ENCODE peak calls at places on chromosomes 2 and 18, in six cellular contexts. R is tibial artery, F is keratinocyte, B is left ventricle myocardium inferior, I is endodermal cell, A is prostate gland. C is an unnamed sample.

GRCh38 chr2:201235865-201236811 is 24.2 kb upstream of the CASP8 start:
- DNase-seq in I (peak), R (peak), B (peak), F (no peak), A (peak), C (peak)

GRCh38 chr2:70767699-70768584 is at the start of gene ADD2:
- DNase-seq in F (no peak), A (no peak), I (peak), B (peak), R (no peak), C (no peak)

GRCh38 chr2:34815052-34815741 is 1216.1 kb upstream of the FAM98A start:
- DNase-seq in R (no peak), F (no peak), B (no peak), I (no peak), A (no peak), C (no peak)

GRCh38 chr2:85537600-85538506 is 1.1 kb upstream of the MAT2A start:
- DNase-seq in A (peak), F (no peak), I (peak), R (peak), B (peak), C (no peak)

GRCh38 chr2:219119422-219120043 is 41.1 kb downstream of the NHEJ1 start:
- DNase-seq in I (peak), A (peak), B (peak), R (peak), F (no peak), C (no peak)

GRCh38 chr18:56124186-56124585 is 514.2 kb downstream of the TXNL1 start:
- DNase-seq in R (no peak), F (peak), A (no peak), B (no peak), I (no peak), C (no peak)

GRCh38 chr18:22848618-22849017 is 84.5 kb upstream of the RBBP8 start:
- DNase-seq in F (no peak), B (no peak), R (no peak), I (no peak), A (peak), C (no peak)

GRCh38 chr2:238143239-238143951 is 4.9 kb downstream of the KLHL30 start:
- DNase-seq in B (peak), I (no peak), R (peak), F (peak), A (no peak), C (no peak)

GRCh38 chr2:7572460-7572859 is 655.2 kb downstream of the RNF144A start:
- DNase-seq in I (peak), A (no peak), R (no peak), B (no peak), F (no peak), C (no peak)

GRCh38 chr2:46008082-46008870 is 288.9 kb upstream of the EPAS1 start:
- DNase-seq in I (no peak), F (no peak), R (no peak), B (no peak), A (no peak), C (no peak)

GRCh38 chr18:36333418-36333817 is 35.9 kb downstream of the FHOD3 start:
- DNase-seq in F (no peak), A (no peak), B (no peak), R (no peak), I (no peak), C (peak)

GRCh38 chr2:70371753-70372152 is 69.9 kb upstream of the FAM136A start:
- DNase-seq in R (no peak), F (peak), I (no peak), A (no peak), B (no peak), C (no peak)

GRCh38 chr2:222791946-222792649 is 68.7 kb upstream of the ACSL3 start:
- DNase-seq in F (no peak), B (peak), A (peak), I (no peak), R (peak), C (no peak)

GRCh38 chr2:119772128-119772527 is 12.4 kb downstream of the PTPN4 start:
- DNase-seq in I (no peak), B (no peak), R (no peak), F (no peak), A (no peak), C (no peak)

GRCh38 chr2:221111739-221112138 is 460.4 kb downstream of the EPHA4 start:
- DNase-seq in R (no peak), F (no peak), B (no peak), A (no peak), I (no peak), C (no peak)

GRCh38 chr18:70491734-70492348 is 203.0 kb downstream of the SOCS6 start:
- DNase-seq in A (no peak), B (no peak), F (no peak), R (peak), I (peak), C (no peak)

GRCh38 chr18:14086459-14087231 is 45.6 kb downstream of the ZNF519 start:
- DNase-seq in F (no peak), R (no peak), I (peak), A (no peak), B (no peak), C (no peak)

GRCh38 chr2:107740300-107740699 is 86.4 kb upstream of the RGPD4 start:
- DNase-seq in R (no peak), A (no peak), B (no peak), F (no peak), I (no peak), C (no peak)

GRCh38 chr2:134207589-134208209 is 46.2 kb upstream of the MGAT5 start:
- DNase-seq in R (no peak), I (peak), A (peak), F (peak), B (peak), C (no peak)

GRCh38 chr2:120502761-120503160 is 156.8 kb downstream of the INHBB start:
- DNase-seq in A (no peak), F (no peak), I (no peak), R (no peak), B (no peak), C (no peak)

GRCh38 chr2:240293865-240294461 is 141.5 kb upstream of the GPC1 start:
- DNase-seq in B (peak), F (no peak), R (no peak), A (no peak), I (peak), C (peak)

GRCh38 chr2:151989378-151989777 is 109.5 kb downstream of the CACNB4 start:
- DNase-seq in A (no peak), F (no peak), B (no peak), I (no peak), R (no peak), C (no peak)

GRCh38 chr2:28407976-28408690 is 15.5 kb downstream of the FOSL2 start:
- DNase-seq in R (peak), B (no peak), A (no peak), F (no peak), I (no peak), C (no peak)

GRCh38 chr2:102240640-102241370 is 54.0 kb downstream of the IL1RL2 start:
- DNase-seq in R (peak), B (peak), A (peak), F (peak), I (peak), C (peak)

GRCh38 chr2:106566050-106566449 is 78.9 kb downstream of the CD8B2 start:
- DNase-seq in A (no peak), I (no peak), F (no peak), B (no peak), R (peak), C (no peak)

GRCh38 chr2:121723316-121723715 is 13.4 kb downstream of the NIFK start:
- DNase-seq in A (no peak), R (no peak), B (no peak), I (no peak), F (no peak), C (no peak)

GRCh38 chr2:121665504-121665903 is 16.2 kb upstream of the CLASP1 start:
- DNase-seq in B (no peak), A (no peak), I (no peak), F (no peak), R (no peak), C (no peak)

GRCh38 chr2:230269715-230270114 is 44.2 kb downstream of the SP140 start:
- DNase-seq in F (no peak), B (no peak), R (no peak), I (no peak), A (no peak), C (no peak)

GRCh38 chr2:209579236-209579749 is 155.4 kb downstream of the MAP2 start:
- DNase-seq in R (peak), F (no peak), I (peak), A (no peak), B (no peak), C (no peak)

GRCh38 chr18:23938046-23938756 is 76.4 kb upstream of the TTC39C start:
- DNase-seq in F (no peak), R (no peak), A (no peak), I (peak), B (no peak), C (no peak)

GRCh38 chr2:234843411-234843810 is 108.4 kb upstream of the SH3BP4 start:
- DNase-seq in F (no peak), B (no peak), I (no peak), R (no peak), A (no peak), C (no peak)

GRCh38 chr2:1618191-1618961 is 125.9 kb downstream of the PXDN start:
- DNase-seq in B (no peak), I (peak), A (no peak), F (no peak), R (no peak), C (no peak)

GRCh38 chr2:132420776-132421175 is 4.2 kb downstream of the GPR39 start:
- DNase-seq in F (no peak), R (no peak), B (no peak), A (no peak), I (peak), C (no peak)

GRCh38 chr2:95333056-95333455 is 35.9 kb downstream of the KCNIP3 start:
- DNase-seq in I (no peak), A (no peak), B (no peak), F (no peak), R (no peak), C (no peak)

GRCh38 chr2:48912110-48912509 is 156.6 kb upstream of the LHCGR start:
- DNase-seq in A (no peak), B (no peak), R (no peak), F (no peak), I (no peak), C (peak)
- H3K4me3 ChIP-seq in A (no peak), B (no peak), R (no peak), F (no peak), I (no peak), C (no peak)

DNA sequence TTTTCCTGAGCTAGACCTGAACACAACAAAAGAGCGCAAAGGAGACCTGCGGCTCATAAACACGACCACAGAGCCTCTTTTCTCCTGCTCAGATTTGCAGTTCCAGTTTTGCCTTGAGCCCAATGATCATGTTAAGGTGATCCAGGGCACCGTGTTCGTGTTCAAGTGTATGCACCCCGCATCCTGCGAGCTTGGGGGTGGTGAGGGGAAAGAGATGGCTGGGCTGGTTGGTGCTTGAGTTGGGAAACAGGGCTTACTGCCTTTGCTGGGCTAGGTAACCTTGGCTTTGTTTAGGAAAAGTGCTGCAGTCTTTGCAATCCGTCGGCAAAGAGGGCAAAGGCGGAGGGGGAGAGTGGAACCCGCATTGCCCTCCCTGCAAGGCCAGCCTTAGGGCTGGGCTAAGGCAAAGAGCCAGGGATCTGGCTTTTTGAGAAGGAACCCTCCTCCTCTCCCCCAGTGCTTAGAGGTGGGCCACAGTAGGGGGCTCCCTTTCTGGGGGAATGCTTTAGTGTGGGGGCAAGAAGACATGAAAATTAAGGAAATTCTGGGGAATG is 1.3 kb downstream of the HOXD10 start:
- DNase-seq in I (peak), R (no peak), B (no peak), F (no peak), A (no peak), C (no peak)
- H3K4me3 ChIP-seq in I (no peak), R (no peak), B (no peak), F (no peak), A (no peak), C (no peak)

GRCh38 chr2:148619560-148620190 is 24.9 kb upstream of the EPC2 start:
- DNase-seq in R (no peak), F (no peak), B (no peak), A (no peak), I (no peak), C (no peak)
- H3K4me3 ChIP-seq in R (no peak), F (no peak), B (no peak), A (no peak), I (no peak), C (no peak)

DNA sequence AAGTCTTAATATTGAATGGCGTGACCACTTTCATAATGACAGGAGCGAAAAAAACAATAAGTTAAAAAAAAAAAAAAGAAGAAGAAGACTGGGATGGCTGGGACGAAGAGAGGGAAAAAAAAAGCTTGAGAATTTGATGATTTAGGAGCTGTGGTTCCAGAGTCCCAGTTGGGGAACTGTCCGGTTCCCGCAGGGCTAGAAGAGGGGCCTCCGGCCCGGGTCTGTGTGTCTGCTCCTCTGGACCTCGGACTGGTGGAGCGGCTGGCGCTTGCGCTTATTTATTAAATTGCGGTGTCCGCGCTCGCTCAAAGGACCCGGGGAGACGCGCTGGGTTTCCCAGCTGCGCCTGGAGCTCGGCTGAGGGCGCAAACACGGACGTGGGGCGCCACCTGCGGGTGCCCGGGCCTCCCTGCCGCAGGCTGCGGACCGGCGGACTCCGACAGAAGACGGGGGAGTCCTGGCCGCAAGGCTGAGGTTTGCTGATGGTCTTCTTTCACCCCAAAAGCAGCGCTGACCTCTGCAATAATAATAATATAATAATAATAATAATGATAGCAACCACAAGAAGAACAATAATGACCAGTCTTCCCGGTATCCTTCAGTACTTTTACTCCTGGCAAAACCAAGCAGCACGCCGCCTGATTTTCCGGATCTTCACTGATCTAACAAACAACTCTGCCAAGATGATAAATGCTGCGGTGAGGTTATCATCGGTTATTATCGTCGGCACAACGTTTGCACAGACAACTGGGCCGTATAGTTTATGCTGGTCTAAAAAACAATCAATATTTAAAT is at the start of gene CBLN2:
- DNase-seq in A (peak), F (no peak), B (no peak), R (no peak), I (peak), C (no peak)
- H3K4me3 ChIP-seq in A (peak), F (no peak), B (peak), R (peak), I (peak), C (peak)

GRCh38 chr2:10078704-10079191 is 1.5 kb downstream of the CYS1 start:
- DNase-seq in R (no peak), B (no peak), F (no peak), I (no peak), A (no peak), C (no peak)

GRCh38 chr2:10079192-10079930 is 850 bp downstream of the CYS1 start:
- DNase-seq in I (peak), A (peak), F (no peak), B (peak), R (peak), C (no peak)

GRCh38 chr2:10079931-10080535 is at the start of gene CYS1:
- DNase-seq in B (no peak), F (no peak), I (peak), A (no peak), R (no peak), C (no peak)

GRCh38 chr2:10078001-10078400 is 2.2 kb downstream of the CYS1 start:
- DNase-seq in A (no peak), F (no peak), I (no peak), B (no peak), R (no peak), C (no peak)

DNA sequence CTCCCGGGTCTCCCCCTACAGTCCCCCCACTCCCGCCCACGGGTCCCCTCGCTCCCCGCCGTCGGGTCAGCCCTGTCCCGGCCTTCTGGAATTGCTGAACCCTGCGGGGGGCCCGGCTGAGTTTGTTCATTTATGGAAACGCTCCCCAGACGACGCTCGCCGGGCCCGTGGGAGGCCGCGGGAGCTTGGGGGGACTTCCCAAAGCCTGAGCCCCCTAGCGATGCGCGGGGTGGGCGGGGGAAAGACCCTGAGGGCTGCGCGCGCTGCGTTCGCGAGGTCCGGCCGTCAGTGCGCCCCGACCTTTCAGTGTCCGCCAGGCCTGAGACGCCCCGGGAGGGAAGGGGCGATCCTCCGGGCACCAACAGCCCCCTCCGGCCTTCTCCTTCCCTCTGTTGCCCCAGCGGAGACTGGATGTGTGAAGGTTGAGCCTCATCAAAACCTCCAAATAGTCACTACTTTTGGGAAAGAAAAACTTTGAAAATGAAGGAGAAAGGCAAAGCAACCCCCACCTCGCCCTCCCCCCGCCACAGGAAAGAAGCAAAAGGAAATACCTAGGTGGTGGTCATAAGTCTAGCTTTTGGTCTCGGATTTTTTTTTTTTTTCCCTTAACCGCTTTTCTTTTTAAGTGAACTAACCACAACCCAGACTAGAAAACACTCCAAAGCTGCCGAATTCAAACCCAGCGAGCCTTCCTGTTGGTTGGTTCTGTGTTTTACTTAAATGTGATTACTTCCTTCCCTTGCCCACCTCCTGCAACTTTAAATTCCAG is 509 bp upstream of the CYS1 start:
- DNase-seq in R (no peak), A (no peak), I (peak), B (no peak), F (no peak), C (no peak)
- H3K4me3 ChIP-seq in R (peak), A (peak), I (no peak), B (peak), F (no peak), C (peak)

GRCh38 chr2:241511091-241511741 is 2.8 kb upstream of the STK25 start:
- DNase-seq in A (no peak), B (no peak), I (no peak), R (no peak), F (no peak), C (no peak)

GRCh38 chr2:241507430-241508239 is 749 bp downstream of the STK25 start:
- DNase-seq in A (no peak), I (peak), F (no peak), B (peak), R (peak), C (no peak)

GRCh38 chr2:241508240-241508509 is 209 bp downstream of the STK25 start:
- DNase-seq in R (peak), B (no peak), F (no peak), A (peak), I (no peak), C (no peak)

GRCh38 chr2:241508510-241509407 is at the start of gene STK25:
- DNase-seq in F (peak), B (peak), I (peak), R (peak), A (peak), C (peak)

GRCh38 chr2:241509408-241509784 is 1.0 kb upstream of the STK25 start:
- DNase-seq in B (no peak), A (no peak), I (no peak), F (no peak), R (no peak), C (no peak)
- H3K4me3 ChIP-seq in B (peak), A (peak), I (peak), F (peak), R (peak), C (peak)

C was measured in esophagus muscularis mucosa.